ENCODE peak calls at places on chromosomes 6 and 20, in eight cellular contexts. One of them, this sample, is unnamed.

GRCh38 chr20:22757424-22758189 is 173.2 kb upstream of the FOXA2 start:
- DNase-seq in WTC11: no peak
- DNase-seq in HFFc6: no peak
- DNase-seq in AG08396: no peak
- DNase-seq in head of caudate nucleus: no peak
- DNase-seq in CMK: peak; percentile 26
- DNase-seq in transverse colon: no peak
- DNase-seq in effector CD4-positive, alpha-beta T cell: no peak
- DNase-seq in this sample: no peak

GRCh38 chr20:45096781-45097180 is 4.1 kb downstream of the KCNS1 start:
- DNase-seq in WTC11: no peak
- DNase-seq in HFFc6: no peak
- DNase-seq in AG08396: no peak
- DNase-seq in head of caudate nucleus: no peak
- DNase-seq in CMK: no peak
- DNase-seq in transverse colon: no peak
- DNase-seq in effector CD4-positive, alpha-beta T cell: no peak
- DNase-seq in this sample: no peak

GRCh38 chr20:40958598-40958997 is 70.0 kb upstream of the TOP1 start:
- DNase-seq in WTC11: no peak
- DNase-seq in HFFc6: no peak
- DNase-seq in AG08396: no peak
- DNase-seq in head of caudate nucleus: no peak
- DNase-seq in CMK: no peak
- DNase-seq in transverse colon: no peak
- DNase-seq in effector CD4-positive, alpha-beta T cell: no peak
- DNase-seq in this sample: no peak

GRCh38 chr6:128711149-128711548 is 171.8 kb upstream of the LAMA2 start:
- DNase-seq in WTC11: no peak
- DNase-seq in HFFc6: no peak
- DNase-seq in AG08396: no peak
- DNase-seq in head of caudate nucleus: no peak
- DNase-seq in CMK: no peak
- DNase-seq in transverse colon: no peak
- DNase-seq in effector CD4-positive, alpha-beta T cell: no peak
- DNase-seq in this sample: no peak

GRCh38 chr6:34207695-34208443 is 28.8 kb upstream of the HMGA1 start:
- DNase-seq in WTC11: no peak
- DNase-seq in HFFc6: no peak
- DNase-seq in AG08396: peak; percentile 7
- DNase-seq in head of caudate nucleus: no peak
- DNase-seq in CMK: no peak
- DNase-seq in transverse colon: no peak
- DNase-seq in effector CD4-positive, alpha-beta T cell: no peak
- DNase-seq in this sample: no peak

GRCh38 chr20:11922561-11922960 is 4.9 kb downstream of the BTBD3 start:
- DNase-seq in WTC11: no peak
- DNase-seq in HFFc6: no peak
- DNase-seq in AG08396: no peak
- DNase-seq in head of caudate nucleus: no peak
- DNase-seq in CMK: no peak
- DNase-seq in transverse colon: no peak
- DNase-seq in effector CD4-positive, alpha-beta T cell: no peak
- DNase-seq in this sample: no peak

GRCh38 chr6:137589067-137589848 is 95.1 kb upstream of the OLIG3 start:
- DNase-seq in WTC11: peak; percentile 63
- DNase-seq in HFFc6: peak; percentile 21
- DNase-seq in AG08396: peak; percentile 35
- DNase-seq in head of caudate nucleus: no peak
- DNase-seq in CMK: peak; percentile 94
- DNase-seq in transverse colon: no peak
- DNase-seq in effector CD4-positive, alpha-beta T cell: peak; percentile 48
- DNase-seq in this sample: peak; percentile 44

GRCh38 chr6:46525583-46525982 is 34.3 kb upstream of the RCAN2 start:
- DNase-seq in WTC11: no peak
- DNase-seq in HFFc6: no peak
- DNase-seq in AG08396: no peak
- DNase-seq in head of caudate nucleus: no peak
- DNase-seq in CMK: no peak
- DNase-seq in transverse colon: no peak
- DNase-seq in effector CD4-positive, alpha-beta T cell: no peak
- DNase-seq in this sample: no peak

GRCh38 chr20:38722708-38723068 is 1.6 kb upstream of the SLC32A1 start:
- DNase-seq in WTC11: peak; percentile 42
- DNase-seq in HFFc6: no peak
- DNase-seq in AG08396: no peak
- DNase-seq in head of caudate nucleus: peak; percentile 22
- DNase-seq in CMK: no peak
- DNase-seq in transverse colon: no peak
- DNase-seq in effector CD4-positive, alpha-beta T cell: no peak
- DNase-seq in this sample: no peak

GRCh38 chr6:56220078-56220477 is 27.3 kb downstream of the COL21A1 start:
- DNase-seq in WTC11: no peak
- DNase-seq in HFFc6: no peak
- DNase-seq in AG08396: no peak
- DNase-seq in head of caudate nucleus: no peak
- DNase-seq in CMK: no peak
- DNase-seq in transverse colon: no peak
- DNase-seq in effector CD4-positive, alpha-beta T cell: no peak
- DNase-seq in this sample: no peak

GRCh38 chr6:9634776-9635175 is 780.1 kb downstream of the TFAP2A start:
- DNase-seq in WTC11: no peak
- DNase-seq in HFFc6: no peak
- DNase-seq in AG08396: no peak
- DNase-seq in head of caudate nucleus: no peak
- DNase-seq in CMK: no peak
- DNase-seq in transverse colon: no peak
- DNase-seq in effector CD4-positive, alpha-beta T cell: no peak
- DNase-seq in this sample: no peak

GRCh38 chr6:15536201-15536955 is 126.5 kb downstream of the DTNBP1 start:
- DNase-seq in WTC11: no peak
- DNase-seq in HFFc6: no peak
- DNase-seq in AG08396: no peak
- DNase-seq in head of caudate nucleus: no peak
- DNase-seq in CMK: no peak
- DNase-seq in transverse colon: no peak
- DNase-seq in effector CD4-positive, alpha-beta T cell: no peak
- DNase-seq in this sample: no peak

GRCh38 chr6:113281014-113281810 is 575.9 kb upstream of the MARCKS start:
- DNase-seq in WTC11: no peak
- DNase-seq in HFFc6: peak; percentile 37
- DNase-seq in AG08396: no peak
- DNase-seq in head of caudate nucleus: no peak
- DNase-seq in CMK: no peak
- DNase-seq in transverse colon: no peak
- DNase-seq in effector CD4-positive, alpha-beta T cell: no peak
- DNase-seq in this sample: no peak

GRCh38 chr20:54723723-54724122 is 248.3 kb downstream of the DOK5 start:
- DNase-seq in WTC11: no peak
- DNase-seq in HFFc6: no peak
- DNase-seq in AG08396: no peak
- DNase-seq in head of caudate nucleus: no peak
- DNase-seq in CMK: no peak
- DNase-seq in transverse colon: no peak
- DNase-seq in effector CD4-positive, alpha-beta T cell: no peak
- DNase-seq in this sample: no peak

GRCh38 chr6:16236648-16237199 is 1.7 kb upstream of the GMPR start:
- DNase-seq in WTC11: no peak
- DNase-seq in HFFc6: peak; percentile 57
- DNase-seq in AG08396: peak; percentile 60
- DNase-seq in head of caudate nucleus: no peak
- DNase-seq in CMK: peak; percentile 81
- DNase-seq in transverse colon: peak; percentile 71
- DNase-seq in effector CD4-positive, alpha-beta T cell: no peak
- DNase-seq in this sample: no peak

GRCh38 chr20:59571151-59571550 is 33.2 kb upstream of the PHACTR3 start:
- DNase-seq in WTC11: no peak
- DNase-seq in HFFc6: no peak
- DNase-seq in AG08396: peak; percentile 7
- DNase-seq in head of caudate nucleus: no peak
- DNase-seq in CMK: no peak
- DNase-seq in transverse colon: no peak
- DNase-seq in effector CD4-positive, alpha-beta T cell: no peak
- DNase-seq in this sample: no peak

GRCh38 chr6:43001843-43002242 is 11.9 kb downstream of the MEA1 start:
- DNase-seq in WTC11: no peak
- DNase-seq in HFFc6: no peak
- DNase-seq in AG08396: no peak
- DNase-seq in head of caudate nucleus: no peak
- DNase-seq in CMK: no peak
- DNase-seq in transverse colon: no peak
- DNase-seq in effector CD4-positive, alpha-beta T cell: no peak
- DNase-seq in this sample: no peak

GRCh38 chr6:13873288-13874190 is 51.2 kb upstream of the RNF182 start:
- DNase-seq in WTC11: peak; percentile 93
- DNase-seq in HFFc6: peak; percentile 11
- DNase-seq in AG08396: peak; percentile 61
- DNase-seq in head of caudate nucleus: peak; percentile 31
- DNase-seq in CMK: no peak
- DNase-seq in transverse colon: peak; percentile 78
- DNase-seq in effector CD4-positive, alpha-beta T cell: peak; percentile 57
- DNase-seq in this sample: peak; percentile 55

GRCh38 chr20:43576108-43576507 is 14.6 kb upstream of the IFT52 start:
- DNase-seq in WTC11: no peak
- DNase-seq in HFFc6: no peak
- DNase-seq in AG08396: no peak
- DNase-seq in head of caudate nucleus: no peak
- DNase-seq in CMK: no peak
- DNase-seq in transverse colon: no peak
- DNase-seq in effector CD4-positive, alpha-beta T cell: no peak
- DNase-seq in this sample: no peak

GRCh38 chr6:10589429-10589727 is 68.2 kb downstream of the GCNT2 start:
- DNase-seq in WTC11: no peak
- DNase-seq in HFFc6: no peak
- DNase-seq in AG08396: no peak
- DNase-seq in head of caudate nucleus: no peak
- DNase-seq in CMK: no peak
- DNase-seq in transverse colon: no peak
- DNase-seq in effector CD4-positive, alpha-beta T cell: no peak
- DNase-seq in this sample: no peak

GRCh38 chr6:134111062-134111677 is 58.7 kb upstream of the SLC2A12 start:
- DNase-seq in WTC11: peak; percentile 34
- DNase-seq in HFFc6: peak; percentile 64
- DNase-seq in AG08396: peak; percentile 78
- DNase-seq in head of caudate nucleus: no peak
- DNase-seq in CMK: peak; percentile 48
- DNase-seq in transverse colon: peak; percentile 30
- DNase-seq in effector CD4-positive, alpha-beta T cell: peak; percentile 43
- DNase-seq in this sample: peak; percentile 38

GRCh38 chr6:10441655-10442009 is 26.8 kb upstream of the TFAP2A start:
- DNase-seq in WTC11: no peak
- DNase-seq in HFFc6: no peak
- DNase-seq in AG08396: no peak
- DNase-seq in head of caudate nucleus: no peak
- DNase-seq in CMK: no peak
- DNase-seq in transverse colon: no peak
- DNase-seq in effector CD4-positive, alpha-beta T cell: no peak
- DNase-seq in this sample: no peak

GRCh38 chr6:30542404-30542725 is 13.9 kb downstream of the GNL1 start:
- DNase-seq in WTC11: no peak
- DNase-seq in HFFc6: no peak
- DNase-seq in AG08396: no peak
- DNase-seq in head of caudate nucleus: no peak
- DNase-seq in CMK: no peak
- DNase-seq in transverse colon: no peak
- DNase-seq in effector CD4-positive, alpha-beta T cell: peak; percentile 42
- DNase-seq in this sample: peak; percentile 62

GRCh38 chr20:33516882-33517281 is 27.0 kb downstream of the CBFA2T2 start:
- DNase-seq in WTC11: no peak
- DNase-seq in HFFc6: no peak
- DNase-seq in AG08396: no peak
- DNase-seq in head of caudate nucleus: no peak
- DNase-seq in CMK: no peak
- DNase-seq in transverse colon: no peak
- DNase-seq in effector CD4-positive, alpha-beta T cell: no peak
- DNase-seq in this sample: no peak

GRCh38 chr20:41249781-41250281 is 67.7 kb downstream of the ZHX3 start:
- DNase-seq in WTC11: peak; percentile 71
- DNase-seq in HFFc6: no peak
- DNase-seq in AG08396: no peak
- DNase-seq in head of caudate nucleus: no peak
- DNase-seq in CMK: no peak
- DNase-seq in transverse colon: no peak
- DNase-seq in effector CD4-positive, alpha-beta T cell: no peak
- DNase-seq in this sample: no peak

GRCh38 chr20:63397155-63397843 is 36.1 kb upstream of the CHRNA4 start:
- DNase-seq in WTC11: no peak
- DNase-seq in HFFc6: no peak
- DNase-seq in AG08396: no peak
- DNase-seq in head of caudate nucleus: no peak
- DNase-seq in CMK: no peak
- DNase-seq in transverse colon: no peak
- DNase-seq in effector CD4-positive, alpha-beta T cell: no peak
- DNase-seq in this sample: no peak

GRCh38 chr6:13544454-13545186 is 29.8 kb upstream of the SIRT5 start:
- DNase-seq in WTC11: no peak
- DNase-seq in HFFc6: no peak
- DNase-seq in AG08396: no peak
- DNase-seq in head of caudate nucleus: no peak
- DNase-seq in CMK: no peak
- DNase-seq in transverse colon: no peak
- DNase-seq in effector CD4-positive, alpha-beta T cell: no peak
- DNase-seq in this sample: no peak

GRCh38 chr20:63100401-63100925 is 93.7 kb upstream of the BHLHE23 start:
- DNase-seq in WTC11: peak; percentile 7
- DNase-seq in HFFc6: no peak
- DNase-seq in AG08396: no peak
- DNase-seq in head of caudate nucleus: no peak
- DNase-seq in CMK: no peak
- DNase-seq in transverse colon: peak; percentile 5
- DNase-seq in effector CD4-positive, alpha-beta T cell: no peak
- DNase-seq in this sample: no peak

GRCh38 chr20:17843246-17844132 is 125.1 kb downstream of the SNX5 start:
- DNase-seq in WTC11: no peak
- DNase-seq in HFFc6: peak; percentile 97
- DNase-seq in AG08396: peak; percentile 88
- DNase-seq in head of caudate nucleus: no peak
- DNase-seq in CMK: no peak
- DNase-seq in transverse colon: no peak
- DNase-seq in effector CD4-positive, alpha-beta T cell: no peak
- DNase-seq in this sample: no peak